ENCODE peak calls at places on chromosome 17, in seven cellular contexts. J is cardiac muscle cell; I is NCI-H446 treated with DMSO at 0.1 percent for 48 hours; L is brain microvascular endothelial cell; E is lung; A is activated CD8-positive, alpha-beta memory T cell treated with anti-CD3 and anti-CD28 coated beads for 1 hour; Q is SHP77. T is an unnamed sample.

GRCh38 chr17:51263001-51263400 is 2.7 kb downstream of the UTP18 start:
- DNase-seq in L (no peak), E (no peak), Q (no peak), I (no peak), J (peak), A (no peak), T (no peak)

GRCh38 chr17:57989011-57989345 is 924 bp upstream of the VEZF1 start:
- DNase-seq in I (no peak), E (no peak), L (peak), Q (peak), A (no peak), J (no peak), T (no peak)

GRCh38 chr17:81417049-81417878 is 22.0 kb downstream of the BAHCC1 start:
- DNase-seq in A (no peak), L (no peak), I (no peak), J (peak), E (no peak), Q (no peak), T (no peak)

GRCh38 chr17:55348749-55349354 is 72.8 kb downstream of the MMD start:
- DNase-seq in J (peak), Q (peak), A (no peak), L (peak), E (peak), I (peak), T (no peak)

GRCh38 chr17:30336369-30337171 is 2.7 kb upstream of the TMIGD1 start:
- DNase-seq in Q (peak), L (peak), I (peak), A (peak), J (peak), E (peak), T (peak)

GRCh38 chr17:13601776-13602551 is at the start of gene HS3ST3A1:
- DNase-seq in I (no peak), E (no peak), A (no peak), J (peak), Q (peak), L (peak), T (no peak)

GRCh38 chr17:44906010-44906646 is 6.9 kb upstream of the EFTUD2 start:
- DNase-seq in I (no peak), E (no peak), L (peak), J (peak), A (no peak), Q (no peak), T (no peak)

GRCh38 chr17:45923511-45924268 is 29.3 kb downstream of the MAPT start:
- DNase-seq in Q (no peak), I (no peak), J (peak), L (no peak), E (no peak), A (no peak), T (no peak)

GRCh38 chr17:46212634-46213435 is 19.6 kb upstream of the KANSL1 start:
- DNase-seq in L (peak), E (peak), A (peak), Q (peak), I (peak), J (peak), T (peak)

T was measured in T-helper 22 cell.